ENCODE peak calls at places on chromosomes 13 and 19, in four cellular contexts. J is G401, G is osteocyte, N is renal cortical epithelial cell. F is an unnamed sample.

GRCh38 chr19:40449506-40449905 is 5.4 kb upstream of the SERTAD3 start:
- DNase-seq in J (no peak), G (no peak), N (no peak), F (no peak)

GRCh38 chr19:2167896-2168618 is 4.3 kb downstream of the DOT1L start:
- DNase-seq in J (no peak), G (no peak), N (no peak), F (no peak)

GRCh38 chr19:18789883-18790565 is 1.1 kb downstream of the COMP start:
- DNase-seq in J (no peak), G (no peak), N (no peak), F (no peak)

GRCh38 chr13:114259374-114259773 is 22.0 kb upstream of the UPF3A start:
- DNase-seq in J (no peak), G (no peak), N (no peak), F (no peak)

GRCh38 chr19:21604941-21605548 is 99.6 kb downstream of the ZNF429 start:
- DNase-seq in J (peak; percentile 61), G (no peak), N (no peak), F (peak; percentile 71)

GRCh38 chr19:18939922-18940775 is 868 bp downstream of the HOMER3 start:
- DNase-seq in J (no peak), G (no peak), N (peak; percentile 33), F (peak; percentile 61)

GRCh38 chr19:15616183-15616582 is 1.2 kb downstream of the CYP4F8 start:
- DNase-seq in J (no peak), G (no peak), N (no peak), F (no peak)

GRCh38 chr19:17420267-17420924 is 549 bp downstream of the MVB12A start:
- DNase-seq in J (no peak), G (no peak), N (no peak), F (no peak)

GRCh38 chr19:15508035-15508710 is at the start of gene CYP4F22:
- DNase-seq in J (no peak), G (no peak), N (no peak), F (no peak)

GRCh38 chr13:46324976-46325375 is 62.1 kb downstream of the RUBCNL start:
- DNase-seq in J (no peak), G (no peak), N (no peak), F (peak; percentile 46)

GRCh38 chr19:2603320-2603719 is 99.2 kb downstream of the GNG7 start:
- DNase-seq in J (peak; percentile 94), G (no peak), N (peak; percentile 13), F (no peak)

GRCh38 chr19:19354007-19354406 is 33.4 kb downstream of the MAU2 start:
- DNase-seq in J (no peak), G (no peak), N (no peak), F (no peak)

GRCh38 chr19:51531349-51532315 is at the start of gene SIGLEC6:
- DNase-seq in J (no peak), G (no peak), N (no peak), F (no peak)

GRCh38 chr19:34088292-34088691 is 84.0 kb upstream of the LSM14A start:
- DNase-seq in J (no peak), G (no peak), N (no peak), F (no peak)